ENCODE peak calls at places on chromosome 2, in four cellular contexts. One of them, this sample, is unnamed.

GRCh38 chr2:75640621-75641121 is 5.9 kb upstream of the MRPL19 start:
- DNase-seq in GM12878: no peak
- DNase-seq in HL-60: no peak
- DNase-seq in K562: peak
- DNase-seq in this sample: no peak

GRCh38 chr2:160916300-160916699 is 243.9 kb upstream of the TANK start:
- DNase-seq in K562: no peak
- DNase-seq in HL-60: no peak
- DNase-seq in GM12878: no peak
- DNase-seq in this sample: no peak

GRCh38 chr2:222655406-222655747 is 515 bp downstream of the FARSB start:
- DNase-seq in K562: peak
- DNase-seq in HL-60: peak
- DNase-seq in GM12878: no peak
- DNase-seq in this sample: no peak

GRCh38 chr2:23118894-23119293 is 266.1 kb upstream of the KLHL29 start:
- DNase-seq in K562: no peak
- DNase-seq in HL-60: no peak
- DNase-seq in GM12878: no peak
- DNase-seq in this sample: no peak

GRCh38 chr2:192696857-192697256 is 502.1 kb upstream of the TMEFF2 start:
- DNase-seq in HL-60: no peak
- DNase-seq in GM12878: no peak
- DNase-seq in K562: no peak
- DNase-seq in this sample: no peak

GRCh38 chr2:169806586-169806985 is 7.9 kb downstream of the SSB start:
- DNase-seq in GM12878: no peak
- DNase-seq in HL-60: no peak
- DNase-seq in K562: no peak
- DNase-seq in this sample: no peak

GRCh38 chr2:229921101-229921891 is 513 bp downstream of the TRIP12 start:
- DNase-seq in HL-60: no peak
- DNase-seq in GM12878: no peak
- DNase-seq in K562: peak
- DNase-seq in this sample: peak

GRCh38 chr2:43419886-43420285 is 176.0 kb downstream of the THADA start:
- DNase-seq in HL-60: no peak
- DNase-seq in GM12878: no peak
- DNase-seq in K562: no peak
- DNase-seq in this sample: no peak

GRCh38 chr2:133561045-133561852 is 7.0 kb downstream of the NCKAP5 start:
- DNase-seq in HL-60: no peak
- DNase-seq in K562: peak
- DNase-seq in GM12878: no peak
- DNase-seq in this sample: peak

GRCh38 chr2:10497797-10498251 is 49.7 kb upstream of the ODC1 start:
- DNase-seq in GM12878: no peak
- DNase-seq in K562: peak
- DNase-seq in HL-60: peak
- DNase-seq in this sample: no peak

GRCh38 chr2:182359027-182360011 is 67.5 kb downstream of the PDE1A start:
- DNase-seq in K562: no peak
- DNase-seq in HL-60: no peak
- DNase-seq in GM12878: no peak
- DNase-seq in this sample: no peak

GRCh38 chr2:47315490-47315889 is 87.5 kb upstream of the MSH2 start:
- DNase-seq in K562: no peak
- DNase-seq in GM12878: no peak
- DNase-seq in HL-60: no peak
- DNase-seq in this sample: no peak

GRCh38 chr2:43225788-43226557 is 433 bp downstream of the ZFP36L2 start:
- DNase-seq in HL-60: peak
- DNase-seq in GM12878: no peak
- DNase-seq in K562: peak
- DNase-seq in this sample: no peak

GRCh38 chr2:220669324-220669723 is 902.8 kb downstream of the EPHA4 start:
- DNase-seq in HL-60: no peak
- DNase-seq in GM12878: no peak
- DNase-seq in K562: no peak
- DNase-seq in this sample: no peak

GRCh38 chr2:69163109-69163508 is 150.1 kb downstream of the ANTXR1 start:
- DNase-seq in GM12878: peak
- DNase-seq in HL-60: peak
- DNase-seq in K562: peak
- DNase-seq in this sample: no peak

GRCh38 chr2:236176417-236176816 is 8.2 kb upstream of the GBX2 start:
- DNase-seq in K562: peak
- DNase-seq in HL-60: peak
- DNase-seq in GM12878: no peak
- DNase-seq in this sample: no peak

GRCh38 chr2:98476192-98476868 is 31.7 kb downstream of the INPP4A start:
- DNase-seq in GM12878: no peak
- DNase-seq in HL-60: no peak
- DNase-seq in K562: no peak
- DNase-seq in this sample: no peak

GRCh38 chr2:148935791-148936190 is 60.8 kb downstream of the KIF5C start:
- DNase-seq in HL-60: no peak
- DNase-seq in K562: no peak
- DNase-seq in GM12878: no peak
- DNase-seq in this sample: no peak

GRCh38 chr2:38374978-38375377 is 2.1 kb downstream of the ATL2 start:
- DNase-seq in K562: peak
- DNase-seq in GM12878: no peak
- DNase-seq in HL-60: no peak
- DNase-seq in this sample: no peak

GRCh38 chr2:49207204-49207603 is 52.9 kb upstream of the FSHR start:
- DNase-seq in HL-60: no peak
- DNase-seq in GM12878: no peak
- DNase-seq in K562: no peak
- DNase-seq in this sample: no peak

GRCh38 chr2:84022810-84023431 is 436.2 kb downstream of the SUCLG1 start:
- DNase-seq in HL-60: peak
- DNase-seq in GM12878: no peak
- DNase-seq in K562: peak
- DNase-seq in this sample: no peak

GRCh38 chr2:134139615-134140014 is 114.3 kb upstream of the MGAT5 start:
- DNase-seq in HL-60: no peak
- DNase-seq in GM12878: no peak
- DNase-seq in K562: no peak
- DNase-seq in this sample: no peak

GRCh38 chr2:134522436-134522835 is 196.4 kb downstream of the TMEM163 start:
- DNase-seq in GM12878: no peak
- DNase-seq in K562: no peak
- DNase-seq in HL-60: no peak
- DNase-seq in this sample: no peak

GRCh38 chr2:148552675-148553331 is 91.7 kb upstream of the EPC2 start:
- DNase-seq in K562: no peak
- DNase-seq in GM12878: no peak
- DNase-seq in HL-60: no peak
- DNase-seq in this sample: no peak

GRCh38 chr2:163045830-163046229 is 207.3 kb upstream of the KCNH7 start:
- DNase-seq in K562: no peak
- DNase-seq in HL-60: no peak
- DNase-seq in GM12878: no peak
- DNase-seq in this sample: no peak

GRCh38 chr2:168635065-168635577 is 167.3 kb upstream of the NOSTRIN start:
- DNase-seq in HL-60: no peak
- DNase-seq in GM12878: no peak
- DNase-seq in K562: no peak
- DNase-seq in this sample: no peak

GRCh38 chr2:88187038-88187676 is 17.0 kb downstream of the THNSL2 start:
- DNase-seq in HL-60: no peak
- DNase-seq in K562: peak
- DNase-seq in GM12878: no peak
- DNase-seq in this sample: peak

GRCh38 chr2:23617167-23617787 is 232.3 kb downstream of the KLHL29 start:
- DNase-seq in HL-60: no peak
- DNase-seq in K562: peak
- DNase-seq in GM12878: no peak
- DNase-seq in this sample: no peak

GRCh38 chr2:60544059-60544458 is 9.4 kb downstream of the BCL11A start:
- DNase-seq in GM12878: no peak
- DNase-seq in K562: no peak
- DNase-seq in HL-60: no peak
- DNase-seq in this sample: no peak

GRCh38 chr2:177261115-177261779 is 3.3 kb downstream of the NFE2L2 start:
- DNase-seq in HL-60: no peak
- DNase-seq in GM12878: no peak
- DNase-seq in K562: no peak
- DNase-seq in this sample: no peak

GRCh38 chr2:157627594-157628281 is 926 bp downstream of the ACVR1C start:
- DNase-seq in K562: no peak
- DNase-seq in HL-60: no peak
- DNase-seq in GM12878: no peak
- DNase-seq in this sample: no peak

GRCh38 chr2:130836501-130837174 is at the start of gene ARHGEF4:
- DNase-seq in GM12878: no peak
- DNase-seq in HL-60: no peak
- DNase-seq in K562: peak
- DNase-seq in this sample: peak

GRCh38 chr2:54206596-54206995 is 49.4 kb downstream of the TSPYL6 start:
- DNase-seq in HL-60: no peak
- DNase-seq in K562: peak
- DNase-seq in GM12878: no peak
- DNase-seq in this sample: peak

DNA sequence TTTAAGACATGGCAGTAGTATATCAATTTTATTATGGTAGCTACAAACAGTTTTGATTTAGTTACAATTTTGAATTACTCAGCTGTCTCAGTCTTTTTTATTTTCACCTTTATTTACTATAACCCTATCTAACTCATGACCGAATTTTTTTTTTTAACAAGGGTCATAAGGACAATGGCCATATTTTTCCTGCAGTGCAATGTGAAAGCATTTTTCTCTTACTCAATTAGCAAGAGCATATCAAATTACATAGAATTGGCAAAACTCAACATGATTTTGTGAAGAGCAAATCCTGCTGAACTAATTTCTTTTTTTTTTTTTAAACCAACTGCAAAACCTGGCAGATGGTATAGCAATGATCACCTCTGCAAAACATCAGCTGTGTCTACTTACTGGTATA is 10.9 kb upstream of the CCDC88A start:
- DNase-seq in K562: no peak
- DNase-seq in GM12878: no peak
- DNase-seq in HL-60: no peak
- DNase-seq in this sample: no peak
- TF ChIP-seq SPI1 in K562: no peak
- TF ChIP-seq SPI1 in GM12878: no peak
- TF ChIP-seq SPI1 in HL-60: no peak
- TF ChIP-seq SPI1 in this sample: no peak

GRCh38 chr2:113167962-113168340 is 5.8 kb upstream of the PSD4 start:
- DNase-seq in HL-60: no peak
- DNase-seq in GM12878: no peak
- DNase-seq in K562: no peak
- DNase-seq in this sample: no peak

GRCh38 chr2:113164930-113165585 is 8.7 kb upstream of the PSD4 start:
- DNase-seq in HL-60: no peak
- DNase-seq in GM12878: no peak
- DNase-seq in K562: no peak
- DNase-seq in this sample: no peak

GRCh38 chr2:113169002-113169530 is 4.7 kb upstream of the PSD4 start:
- DNase-seq in K562: no peak
- DNase-seq in HL-60: no peak
- DNase-seq in GM12878: no peak
- DNase-seq in this sample: peak

GRCh38 chr2:113166187-113166645 is 7.6 kb upstream of the PSD4 start:
- DNase-seq in GM12878: no peak
- DNase-seq in HL-60: no peak
- DNase-seq in K562: no peak
- DNase-seq in this sample: no peak

GRCh38 chr2:113167115-113167932 is 6.4 kb upstream of the PSD4 start:
- DNase-seq in GM12878: no peak
- DNase-seq in HL-60: no peak
- DNase-seq in K562: no peak
- DNase-seq in this sample: no peak
- TF ChIP-seq SPI1 in GM12878: no peak
- TF ChIP-seq SPI1 in HL-60: no peak
- TF ChIP-seq SPI1 in K562: no peak
- TF ChIP-seq SPI1 in this sample: no peak

GRCh38 chr2:112693596-112693995 is 27.2 kb upstream of the NT5DC4 start:
- DNase-seq in HL-60: no peak
- DNase-seq in GM12878: no peak
- DNase-seq in K562: no peak
- DNase-seq in this sample: no peak

GRCh38 chr2:112692496-112692911 is 28.3 kb upstream of the NT5DC4 start:
- DNase-seq in GM12878: peak
- DNase-seq in K562: peak
- DNase-seq in HL-60: peak
- DNase-seq in this sample: peak

GRCh38 chr2:112691761-112692370 is 29.0 kb upstream of the NT5DC4 start:
- DNase-seq in K562: no peak
- DNase-seq in HL-60: no peak
- DNase-seq in GM12878: no peak
- DNase-seq in this sample: no peak

GRCh38 chr2:112694182-112694581 is 26.6 kb upstream of the NT5DC4 start:
- DNase-seq in GM12878: no peak
- DNase-seq in K562: no peak
- DNase-seq in HL-60: no peak
- DNase-seq in this sample: no peak

DNA sequence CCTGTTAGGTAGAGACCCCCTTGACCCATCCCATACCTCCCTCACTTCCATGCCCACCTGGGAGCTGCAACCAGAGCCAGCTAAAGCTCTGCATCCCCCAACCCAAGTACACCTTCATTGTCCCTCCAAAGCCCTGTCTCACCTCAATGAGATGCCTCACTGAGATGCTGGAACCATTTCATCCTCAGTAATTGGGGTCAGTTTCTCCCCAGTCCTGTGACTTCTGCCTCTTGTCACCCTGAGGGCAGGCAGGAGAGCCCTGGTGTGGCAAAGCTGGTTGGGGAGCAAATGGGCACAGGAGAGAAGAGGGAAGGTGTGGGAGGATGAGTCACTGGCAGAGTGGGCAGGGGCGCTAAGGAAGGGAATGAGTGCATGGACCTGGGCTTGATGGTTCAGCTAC is 27.9 kb upstream of the NT5DC4 start:
- DNase-seq in GM12878: no peak
- DNase-seq in HL-60: no peak
- DNase-seq in K562: no peak
- DNase-seq in this sample: no peak
- TF ChIP-seq SPI1 in GM12878: no peak
- TF ChIP-seq SPI1 in HL-60: no peak
- TF ChIP-seq SPI1 in K562: no peak
- TF ChIP-seq SPI1 in this sample: no peak

GRCh38 chr2:240947607-240948006 is 41.5 kb downstream of the CROCC2 start:
- DNase-seq in K562: no peak
- DNase-seq in GM12878: no peak
- DNase-seq in HL-60: no peak
- DNase-seq in this sample: no peak

GRCh38 chr2:240947176-240947575 is 41.0 kb downstream of the CROCC2 start:
- DNase-seq in K562: no peak
- DNase-seq in HL-60: no peak
- DNase-seq in GM12878: no peak
- DNase-seq in this sample: no peak

GRCh38 chr2:240946654-240947053 is 40.5 kb downstream of the CROCC2 start:
- DNase-seq in HL-60: no peak
- DNase-seq in GM12878: no peak
- DNase-seq in K562: no peak
- DNase-seq in this sample: no peak

GRCh38 chr2:240948905-240949790 is 43.0 kb downstream of the CROCC2 start:
- DNase-seq in HL-60: no peak
- DNase-seq in GM12878: no peak
- DNase-seq in K562: no peak
- DNase-seq in this sample: no peak

GRCh38 chr2:240948086-240948485 is 42.0 kb downstream of the CROCC2 start:
- DNase-seq in K562: no peak
- DNase-seq in HL-60: no peak
- DNase-seq in GM12878: no peak
- DNase-seq in this sample: no peak
- TF ChIP-seq SPI1 in K562: no peak
- TF ChIP-seq SPI1 in HL-60: no peak
- TF ChIP-seq SPI1 in GM12878: no peak
- TF ChIP-seq SPI1 in this sample: no peak